ENCODE peak calls at places on chromosome 1, in eight cellular contexts. Z, V, X, G, Q, K, A and S are unnamed samples.

GRCh38 chr1:84492726-84493125 is 13.5 kb upstream of the SPATA1 start:
- DNase-seq in Z (no peak), V (no peak), X (no peak), G (no peak), Q (no peak), K (no peak), A (no peak), S (no peak)

GRCh38 chr1:177966199-177966598 is 3.7 kb downstream of the SEC16B start:
- DNase-seq in Z (no peak), V (no peak), X (no peak), G (no peak), Q (no peak), K (no peak), A (no peak), S (no peak)

GRCh38 chr1:173113015-173113741 is 62.4 kb upstream of the TNFSF18 start:
- DNase-seq in Z (no peak), V (no peak), X (no peak), G (no peak), Q (no peak), K (no peak), A (no peak), S (no peak)

GRCh38 chr1:110294308-110294707 is 44.9 kb upstream of the RBM15 start:
- DNase-seq in Z (no peak), V (no peak), X (no peak), G (no peak), Q (no peak), K (no peak), A (no peak), S (no peak)

GRCh38 chr1:58739851-58740466 is 40.1 kb upstream of the MYSM1 start:
- DNase-seq in Z (peak), V (peak), X (no peak), G (no peak), Q (no peak), K (peak), A (no peak), S (no peak)

GRCh38 chr1:4527819-4528218 is 126.6 kb upstream of the AJAP1 start:
- DNase-seq in Z (peak), V (no peak), X (no peak), G (no peak), Q (no peak), K (no peak), A (no peak), S (no peak)

GRCh38 chr1:171219751-171220385 is 28.4 kb upstream of the FMO1 start:
- DNase-seq in Z (no peak), V (peak), X (no peak), G (no peak), Q (no peak), K (no peak), A (no peak), S (no peak)

GRCh38 chr1:4488018-4488417 is 166.4 kb upstream of the AJAP1 start:
- DNase-seq in Z (no peak), V (no peak), X (no peak), G (no peak), Q (no peak), K (no peak), A (no peak), S (no peak)

GRCh38 chr1:20787775-20788488 is 825 bp upstream of the HP1BP3 start:
- DNase-seq in Z (peak), V (peak), X (no peak), G (no peak), Q (peak), K (no peak), A (no peak), S (no peak)

GRCh38 chr1:7650801-7651200 is 120.3 kb upstream of the VAMP3 start:
- DNase-seq in Z (no peak), V (no peak), X (no peak), G (no peak), Q (no peak), K (no peak), A (no peak), S (no peak)

GRCh38 chr1:179083031-179083345 is 1.1 kb downstream of the TOR3A start:
- DNase-seq in Z (no peak), V (no peak), X (no peak), G (no peak), Q (no peak), K (peak), A (no peak), S (no peak)

GRCh38 chr1:28552482-28553228 is at the start of gene TRNAU1AP:
- DNase-seq in Z (peak), V (peak), X (peak), G (peak), Q (peak), K (peak), A (peak), S (peak)

GRCh38 chr1:211705439-211706205 is 30.2 kb upstream of the NEK2 start:
- DNase-seq in Z (no peak), V (no peak), X (no peak), G (no peak), Q (no peak), K (no peak), A (no peak), S (no peak)

GRCh38 chr1:238177960-238178359 is 287.2 kb upstream of the ZP4 start:
- DNase-seq in Z (no peak), V (no peak), X (no peak), G (no peak), Q (no peak), K (no peak), A (no peak), S (no peak)

GRCh38 chr1:96979287-96979686 is 257.7 kb downstream of the PTBP2 start:
- DNase-seq in Z (no peak), V (no peak), X (no peak), G (no peak), Q (no peak), K (no peak), A (no peak), S (no peak)

GRCh38 chr1:156727914-156728598 is at the start of gene METTL25B:
- DNase-seq in Z (peak), V (no peak), X (peak), G (no peak), Q (peak), K (peak), A (peak), S (peak)

GRCh38 chr1:38046333-38046883 is at the start of gene POU3F1:
- DNase-seq in Z (peak), V (no peak), X (peak), G (no peak), Q (no peak), K (peak), A (no peak), S (no peak)

GRCh38 chr1:65178235-65178634 is 30.2 kb downstream of the AK4 start:
- DNase-seq in Z (no peak), V (no peak), X (no peak), G (no peak), Q (no peak), K (no peak), A (no peak), S (no peak)

GRCh38 chr1:182438326-182438725 is 11.6 kb upstream of the RGSL1 start:
- DNase-seq in Z (peak), V (no peak), X (no peak), G (no peak), Q (no peak), K (no peak), A (no peak), S (no peak)

GRCh38 chr1:215777370-215777925 is 210.3 kb downstream of the KCTD3 start:
- DNase-seq in Z (no peak), V (peak), X (no peak), G (no peak), Q (no peak), K (no peak), A (no peak), S (no peak)

GRCh38 chr1:170714163-170714562 is 50.2 kb downstream of the PRRX1 start:
- DNase-seq in Z (no peak), V (peak), X (no peak), G (no peak), Q (no peak), K (no peak), A (no peak), S (no peak)

GRCh38 chr1:166925791-166926483 is 49.4 kb downstream of the ILDR2 start:
- DNase-seq in Z (no peak), V (no peak), X (no peak), G (no peak), Q (no peak), K (no peak), A (no peak), S (no peak)

GRCh38 chr1:212587304-212588136 is 21.0 kb upstream of the ATF3 start:
- DNase-seq in Z (no peak), V (no peak), X (no peak), G (no peak), Q (no peak), K (no peak), A (no peak), S (no peak)